ENCODE peak calls at places on chromosomes 4 and X, in ten cellular contexts. One of them, this sample, is unnamed.

GRCh38 chr4:48944659-48945290 is 38.2 kb upstream of the OCIAD2 start:
- DNase-seq in GM12892: no peak
- DNase-seq in lower leg skin: no peak
- DNase-seq in ovary: no peak
- DNase-seq in IMR-90: no peak
- DNase-seq in endothelial cell of umbilical vein: no peak
- DNase-seq in tibial nerve: no peak
- DNase-seq in K562: peak; percentile 41
- DNase-seq in heart left ventricle: no peak
- DNase-seq in testis: peak; percentile 71
- DNase-seq in this sample: no peak

GRCh38 chr4:57078685-57079521 is 31.3 kb downstream of the IGFBP7 start:
- DNase-seq in GM12892: no peak
- DNase-seq in lower leg skin: no peak
- DNase-seq in ovary: no peak
- DNase-seq in IMR-90: no peak
- DNase-seq in endothelial cell of umbilical vein: peak; percentile 85
- DNase-seq in tibial nerve: no peak
- DNase-seq in K562: no peak
- DNase-seq in heart left ventricle: no peak
- DNase-seq in testis: no peak
- DNase-seq in this sample: no peak

GRCh38 chr4:175034986-175035705 is 117.0 kb downstream of the ADAM29 start:
- DNase-seq in GM12892: no peak
- DNase-seq in lower leg skin: no peak
- DNase-seq in ovary: no peak
- DNase-seq in IMR-90: no peak
- DNase-seq in endothelial cell of umbilical vein: no peak
- DNase-seq in tibial nerve: no peak
- DNase-seq in K562: no peak
- DNase-seq in heart left ventricle: no peak
- DNase-seq in testis: no peak
- DNase-seq in this sample: no peak

GRCh38 chr4:158129649-158130048 is 43.2 kb downstream of the GASK1B start:
- DNase-seq in GM12892: no peak
- DNase-seq in lower leg skin: no peak
- DNase-seq in ovary: no peak
- DNase-seq in IMR-90: no peak
- DNase-seq in endothelial cell of umbilical vein: no peak
- DNase-seq in tibial nerve: no peak
- DNase-seq in K562: no peak
- DNase-seq in heart left ventricle: no peak
- DNase-seq in testis: no peak
- DNase-seq in this sample: no peak

GRCh38 chr4:113502476-113502875 is 259.1 kb downstream of the CAMK2D start:
- DNase-seq in GM12892: no peak
- DNase-seq in lower leg skin: no peak
- DNase-seq in ovary: no peak
- DNase-seq in IMR-90: peak; percentile 50
- DNase-seq in endothelial cell of umbilical vein: no peak
- DNase-seq in tibial nerve: no peak
- DNase-seq in K562: no peak
- DNase-seq in heart left ventricle: no peak
- DNase-seq in testis: no peak
- DNase-seq in this sample: no peak

GRCh38 chr4:52600275-52600674 is 58.8 kb downstream of the USP46 start:
- DNase-seq in GM12892: no peak
- DNase-seq in lower leg skin: no peak
- DNase-seq in ovary: no peak
- DNase-seq in IMR-90: no peak
- DNase-seq in endothelial cell of umbilical vein: no peak
- DNase-seq in tibial nerve: no peak
- DNase-seq in K562: no peak
- DNase-seq in heart left ventricle: peak; percentile 77
- DNase-seq in testis: peak; percentile 77
- DNase-seq in this sample: no peak

GRCh38 chr4:18388029-18388428 is 366.5 kb upstream of the LCORL start:
- DNase-seq in GM12892: no peak
- DNase-seq in lower leg skin: no peak
- DNase-seq in ovary: no peak
- DNase-seq in IMR-90: no peak
- DNase-seq in endothelial cell of umbilical vein: peak; percentile 4
- DNase-seq in tibial nerve: no peak
- DNase-seq in K562: no peak
- DNase-seq in heart left ventricle: no peak
- DNase-seq in testis: no peak
- DNase-seq in this sample: no peak

GRCh38 chr4:24488399-24489164 is 95.8 kb downstream of the DHX15 start:
- DNase-seq in GM12892: peak; percentile 56
- DNase-seq in lower leg skin: peak; percentile 95
- DNase-seq in ovary: peak; percentile 32
- DNase-seq in IMR-90: peak; percentile 62
- DNase-seq in endothelial cell of umbilical vein: peak; percentile 67
- DNase-seq in tibial nerve: peak; percentile 74
- DNase-seq in K562: peak; percentile 86
- DNase-seq in heart left ventricle: peak; percentile 72
- DNase-seq in testis: peak; percentile 92
- DNase-seq in this sample: peak; percentile 62

GRCh38 chr4:82903737-82904136 is 3.2 kb downstream of the THAP9 start:
- DNase-seq in GM12892: no peak
- DNase-seq in lower leg skin: no peak
- DNase-seq in ovary: no peak
- DNase-seq in IMR-90: no peak
- DNase-seq in endothelial cell of umbilical vein: no peak
- DNase-seq in tibial nerve: no peak
- DNase-seq in K562: no peak
- DNase-seq in heart left ventricle: no peak
- DNase-seq in testis: no peak
- DNase-seq in this sample: no peak
- TF ChIP-seq POLR2A in GM12892: no peak
- TF ChIP-seq POLR2A in lower leg skin: no peak
- TF ChIP-seq POLR2A in ovary: no peak
- TF ChIP-seq POLR2A in IMR-90: no peak
- TF ChIP-seq POLR2A in endothelial cell of umbilical vein: no peak
- TF ChIP-seq POLR2A in tibial nerve: no peak
- TF ChIP-seq POLR2A in K562: no peak
- TF ChIP-seq POLR2A in heart left ventricle: no peak
- TF ChIP-seq POLR2A in testis: no peak
- TF ChIP-seq POLR2A in this sample: no peak

GRCh38 chrX:84186603-84187358 is 1.2 kb downstream of the RPS6KA6 start:
- DNase-seq in GM12892: no peak
- DNase-seq in lower leg skin: no peak
- DNase-seq in ovary: no peak
- DNase-seq in IMR-90: peak; percentile 5
- DNase-seq in endothelial cell of umbilical vein: peak; percentile 2
- DNase-seq in tibial nerve: no peak
- DNase-seq in K562: no peak
- DNase-seq in heart left ventricle: no peak
- DNase-seq in testis: peak; percentile 16
- DNase-seq in this sample: no peak

GRCh38 chrX:84188320-84188834 is 378 bp upstream of the RPS6KA6 start:
- DNase-seq in GM12892: peak; percentile 15
- DNase-seq in lower leg skin: peak; percentile 85
- DNase-seq in ovary: peak; percentile 65
- DNase-seq in IMR-90: peak; percentile 64
- DNase-seq in endothelial cell of umbilical vein: peak; percentile 53
- DNase-seq in tibial nerve: no peak
- DNase-seq in K562: no peak
- DNase-seq in heart left ventricle: peak; percentile 42
- DNase-seq in testis: peak; percentile 80
- DNase-seq in this sample: no peak

GRCh38 chrX:84192006-84192405 is 4.0 kb upstream of the RPS6KA6 start:
- DNase-seq in GM12892: no peak
- DNase-seq in lower leg skin: no peak
- DNase-seq in ovary: no peak
- DNase-seq in IMR-90: no peak
- DNase-seq in endothelial cell of umbilical vein: no peak
- DNase-seq in tibial nerve: no peak
- DNase-seq in K562: no peak
- DNase-seq in heart left ventricle: no peak
- DNase-seq in testis: no peak
- DNase-seq in this sample: no peak

GRCh38 chrX:84189125-84189524 is 1.1 kb upstream of the RPS6KA6 start:
- DNase-seq in GM12892: no peak
- DNase-seq in lower leg skin: no peak
- DNase-seq in ovary: no peak
- DNase-seq in IMR-90: no peak
- DNase-seq in endothelial cell of umbilical vein: no peak
- DNase-seq in tibial nerve: no peak
- DNase-seq in K562: no peak
- DNase-seq in heart left ventricle: no peak
- DNase-seq in testis: no peak
- DNase-seq in this sample: no peak

GRCh38 chrX:84187501-84188319 is at the start of gene RPS6KA6:
- DNase-seq in GM12892: peak; percentile 23
- DNase-seq in lower leg skin: peak; percentile 85
- DNase-seq in ovary: peak; percentile 30
- DNase-seq in IMR-90: peak; percentile 22
- DNase-seq in endothelial cell of umbilical vein: peak; percentile 29
- DNase-seq in tibial nerve: no peak
- DNase-seq in K562: no peak
- DNase-seq in heart left ventricle: peak; percentile 21
- DNase-seq in testis: peak; percentile 37
- DNase-seq in this sample: no peak
- TF ChIP-seq POLR2A in GM12892: no peak
- TF ChIP-seq POLR2A in lower leg skin: no peak
- TF ChIP-seq POLR2A in ovary: no peak
- TF ChIP-seq POLR2A in IMR-90: no peak
- TF ChIP-seq POLR2A in endothelial cell of umbilical vein: no peak
- TF ChIP-seq POLR2A in tibial nerve: no peak
- TF ChIP-seq POLR2A in K562: no peak
- TF ChIP-seq POLR2A in heart left ventricle: no peak
- TF ChIP-seq POLR2A in testis: no peak
- TF ChIP-seq POLR2A in this sample: no peak

GRCh38 chr4:44722001-44722400 is 4.4 kb downstream of the GNPDA2 start:
- DNase-seq in GM12892: no peak
- DNase-seq in lower leg skin: no peak
- DNase-seq in ovary: no peak
- DNase-seq in IMR-90: no peak
- DNase-seq in endothelial cell of umbilical vein: no peak
- DNase-seq in tibial nerve: no peak
- DNase-seq in K562: no peak
- DNase-seq in heart left ventricle: no peak
- DNase-seq in testis: no peak
- DNase-seq in this sample: no peak

GRCh38 chr4:44727471-44727870 is 1.1 kb upstream of the GNPDA2 start:
- DNase-seq in GM12892: no peak
- DNase-seq in lower leg skin: no peak
- DNase-seq in ovary: no peak
- DNase-seq in IMR-90: no peak
- DNase-seq in endothelial cell of umbilical vein: no peak
- DNase-seq in tibial nerve: no peak
- DNase-seq in K562: no peak
- DNase-seq in heart left ventricle: no peak
- DNase-seq in testis: no peak
- DNase-seq in this sample: no peak

GRCh38 chr4:44725166-44725565 is 1.2 kb downstream of the GNPDA2 start:
- DNase-seq in GM12892: no peak
- DNase-seq in lower leg skin: no peak
- DNase-seq in ovary: no peak
- DNase-seq in IMR-90: peak; percentile 5
- DNase-seq in endothelial cell of umbilical vein: no peak
- DNase-seq in tibial nerve: no peak
- DNase-seq in K562: no peak
- DNase-seq in heart left ventricle: no peak
- DNase-seq in testis: no peak
- DNase-seq in this sample: no peak

DNA sequence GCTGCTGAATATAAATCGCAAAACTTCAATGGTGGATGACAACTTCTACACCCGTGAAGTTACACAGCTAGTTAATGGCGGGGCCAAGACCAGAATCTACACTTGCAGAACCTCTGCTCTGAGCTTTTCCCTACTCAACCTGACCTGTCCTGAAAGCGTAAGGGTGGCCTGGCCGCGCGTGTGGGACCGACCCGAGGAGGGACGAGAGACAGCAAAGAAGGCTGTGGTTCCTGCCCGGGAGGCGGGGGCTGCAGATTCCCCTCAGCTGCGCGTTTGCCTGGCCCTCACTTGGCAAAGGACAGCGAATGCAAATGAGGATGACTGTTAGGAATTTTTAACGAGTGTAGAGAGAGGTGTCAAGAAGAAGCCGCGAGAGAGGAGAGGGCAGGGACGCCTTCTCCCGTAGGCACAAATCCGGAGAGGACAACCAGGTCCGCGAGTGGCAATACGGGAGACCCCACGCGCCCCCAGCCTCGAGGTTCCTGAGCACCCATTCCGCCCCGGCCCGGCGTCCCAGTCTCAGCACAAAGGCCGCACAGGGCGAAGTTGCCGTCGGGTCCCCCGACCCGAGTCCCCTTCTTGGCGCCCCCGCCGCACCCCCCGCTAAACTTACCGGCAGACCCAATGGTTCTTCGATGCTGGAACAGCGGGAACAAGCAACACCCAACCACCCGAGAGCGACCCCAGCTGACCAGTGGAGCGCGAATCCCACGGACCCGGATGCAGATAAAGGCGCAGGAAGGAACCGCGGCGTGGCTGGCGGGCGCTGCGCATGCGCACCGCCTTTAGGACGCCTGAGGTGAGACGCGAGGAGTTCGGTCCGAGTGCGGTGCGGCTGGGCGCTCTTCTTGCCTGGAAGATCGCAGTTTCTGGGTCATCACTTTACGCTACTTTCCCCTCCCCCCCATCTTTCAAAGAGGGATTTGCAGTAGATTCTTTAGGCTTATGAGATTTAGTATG is at the start of gene GNPDA2:
- DNase-seq in GM12892: peak; percentile 51
- DNase-seq in lower leg skin: peak; percentile 97
- DNase-seq in ovary: peak; percentile 89
- DNase-seq in IMR-90: peak; percentile 89
- DNase-seq in endothelial cell of umbilical vein: peak; percentile 92
- DNase-seq in tibial nerve: peak; percentile 72
- DNase-seq in K562: peak; percentile 96
- DNase-seq in heart left ventricle: peak; percentile 95
- DNase-seq in testis: peak; percentile 95
- DNase-seq in this sample: peak; percentile 57
- TF ChIP-seq POLR2A in GM12892: peak; percentile 92
- TF ChIP-seq POLR2A in lower leg skin: no peak
- TF ChIP-seq POLR2A in ovary: peak; percentile 40
- TF ChIP-seq POLR2A in IMR-90: no peak
- TF ChIP-seq POLR2A in endothelial cell of umbilical vein: peak; percentile 93
- TF ChIP-seq POLR2A in tibial nerve: no peak
- TF ChIP-seq POLR2A in K562: peak; percentile 84
- TF ChIP-seq POLR2A in heart left ventricle: no peak
- TF ChIP-seq POLR2A in testis: no peak
- TF ChIP-seq POLR2A in this sample: peak; percentile 83

DNA sequence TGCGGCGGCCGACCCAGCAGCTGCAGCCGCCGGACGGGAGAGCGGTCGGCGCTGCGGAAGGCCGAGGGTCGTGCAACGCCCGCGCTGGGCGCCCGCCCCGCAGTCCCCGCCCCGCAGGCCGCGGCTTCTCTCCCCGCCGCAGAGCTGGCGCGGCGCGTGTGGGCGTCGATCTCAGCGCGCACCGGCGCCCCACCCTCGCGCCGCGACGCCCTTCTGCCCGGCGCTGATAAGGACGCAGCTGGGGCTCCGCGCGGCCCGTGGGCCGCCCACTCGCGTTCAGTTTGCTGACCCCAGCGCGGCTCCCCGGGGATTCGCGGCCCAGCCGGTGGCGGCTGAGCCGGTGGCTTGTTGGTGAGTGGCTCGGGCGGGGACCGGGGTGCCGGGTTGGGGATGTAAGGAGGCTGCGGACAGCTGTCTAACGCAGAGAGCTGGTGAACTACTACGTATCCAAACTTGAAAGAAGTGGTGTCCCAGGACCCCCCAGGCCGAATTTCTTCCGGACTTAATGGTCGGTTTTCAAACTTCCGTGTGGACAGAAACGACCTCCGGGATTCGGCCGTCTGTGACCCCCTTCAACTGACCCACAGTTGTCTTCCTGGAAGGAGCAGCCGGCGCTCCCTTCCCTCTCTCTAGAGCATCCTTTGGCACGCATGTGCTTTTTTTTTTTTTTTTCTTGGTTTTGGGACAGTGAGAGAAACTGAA is 1.6 kb downstream of the FHDC1 start:
- DNase-seq in GM12892: peak; percentile 46
- DNase-seq in lower leg skin: peak; percentile 88
- DNase-seq in ovary: no peak
- DNase-seq in IMR-90: peak; percentile 21
- DNase-seq in endothelial cell of umbilical vein: peak; percentile 26
- DNase-seq in tibial nerve: no peak
- DNase-seq in K562: peak; percentile 87
- DNase-seq in heart left ventricle: peak; percentile 57
- DNase-seq in testis: peak; percentile 50
- DNase-seq in this sample: peak; percentile 31
- TF ChIP-seq POLR2A in GM12892: no peak
- TF ChIP-seq POLR2A in lower leg skin: no peak
- TF ChIP-seq POLR2A in ovary: no peak
- TF ChIP-seq POLR2A in IMR-90: no peak
- TF ChIP-seq POLR2A in endothelial cell of umbilical vein: no peak
- TF ChIP-seq POLR2A in tibial nerve: no peak
- TF ChIP-seq POLR2A in K562: no peak
- TF ChIP-seq POLR2A in heart left ventricle: no peak
- TF ChIP-seq POLR2A in testis: no peak
- TF ChIP-seq POLR2A in this sample: peak; percentile 25